ENCODE peak calls at places on chromosome 4, in seven cellular contexts. K, Z, J, Y, E, V and I are unnamed samples.

GRCh38 chr4:137956256-137956655 is 285.9 kb downstream of the SLC7A11 start:
- DNase-seq in K (no peak), Z (no peak), J (no peak), Y (no peak), E (no peak), V (no peak), I (no peak)

GRCh38 chr4:48015678-48016077 is 803 bp downstream of the CNGA1 start:
- DNase-seq in K (no peak), Z (no peak), J (no peak), Y (no peak), E (no peak), V (no peak), I (no peak)

GRCh38 chr4:8192748-8193738 is 6.0 kb upstream of the SH3TC1 start:
- DNase-seq in K (no peak), Z (peak), J (no peak), Y (peak), E (no peak), V (no peak), I (peak)

GRCh38 chr4:185916683-185917082 is 104.7 kb upstream of the SORBS2 start:
- DNase-seq in K (no peak), Z (no peak), J (no peak), Y (no peak), E (no peak), V (no peak), I (no peak)

GRCh38 chr4:89897867-89898266 is 3.2 kb downstream of the MMRN1 start:
- DNase-seq in K (no peak), Z (no peak), J (no peak), Y (no peak), E (no peak), V (no peak), I (no peak)

GRCh38 chr4:108540536-108540935 is 79.8 kb upstream of the RPL34 start:
- DNase-seq in K (no peak), Z (no peak), J (no peak), Y (no peak), E (no peak), V (no peak), I (no peak)

GRCh38 chr4:122798101-122798500 is 28.5 kb upstream of the FGF2 start:
- DNase-seq in K (no peak), Z (no peak), J (no peak), Y (peak), E (no peak), V (no peak), I (peak)

GRCh38 chr4:99091174-99091573 is 2.6 kb upstream of the ADH5 start:
- DNase-seq in K (no peak), Z (no peak), J (no peak), Y (no peak), E (no peak), V (no peak), I (no peak)

GRCh38 chr4:6728320-6729029 is 12.5 kb downstream of the BLOC1S4 start:
- DNase-seq in K (no peak), Z (no peak), J (no peak), Y (no peak), E (no peak), V (no peak), I (no peak)

GRCh38 chr4:71130827-71131603 is 137.6 kb downstream of the DCK start:
- DNase-seq in K (no peak), Z (no peak), J (no peak), Y (peak), E (no peak), V (no peak), I (no peak)

GRCh38 chr4:74931386-74931785 is 1.5 kb upstream of the PARM1 start:
- DNase-seq in K (no peak), Z (no peak), J (no peak), Y (no peak), E (no peak), V (no peak), I (no peak)

GRCh38 chr4:116486401-116486800 is 599.0 kb downstream of the TRAM1L1 start:
- DNase-seq in K (no peak), Z (no peak), J (no peak), Y (no peak), E (no peak), V (no peak), I (no peak)

GRCh38 chr4:4666693-4667642 is 125.1 kb upstream of the STX18 start:
- DNase-seq in K (no peak), Z (no peak), J (no peak), Y (no peak), E (no peak), V (no peak), I (peak)

GRCh38 chr4:74671074-74671698 is 123.1 kb downstream of the BTC start:
- DNase-seq in K (peak), Z (no peak), J (no peak), Y (peak), E (no peak), V (peak), I (peak)

GRCh38 chr4:10736266-10736665 is 51.7 kb upstream of the CLNK start:
- DNase-seq in K (no peak), Z (no peak), J (no peak), Y (no peak), E (no peak), V (no peak), I (no peak)

GRCh38 chr4:17066972-17067371 is 168.5 kb upstream of the LDB2 start:
- DNase-seq in K (no peak), Z (no peak), J (no peak), Y (peak), E (no peak), V (no peak), I (no peak)

GRCh38 chr4:161466321-161466720 is 697.5 kb downstream of the FSTL5 start:
- DNase-seq in K (no peak), Z (no peak), J (no peak), Y (no peak), E (no peak), V (no peak), I (no peak)

GRCh38 chr4:38209654-38210053 is 249.5 kb downstream of the PTTG2 start:
- DNase-seq in K (no peak), Z (no peak), J (no peak), Y (no peak), E (no peak), V (no peak), I (no peak)

GRCh38 chr4:23630110-23630509 is 259.7 kb downstream of the PPARGC1A start:
- DNase-seq in K (no peak), Z (no peak), J (no peak), Y (no peak), E (no peak), V (no peak), I (no peak)

GRCh38 chr4:41369680-41370079 is 113.0 kb downstream of the UCHL1 start:
- DNase-seq in K (no peak), Z (no peak), J (peak), Y (no peak), E (peak), V (no peak), I (no peak)

GRCh38 chr4:155593793-155594192 is 72.9 kb upstream of the GUCY1A1 start:
- DNase-seq in K (no peak), Z (no peak), J (no peak), Y (no peak), E (no peak), V (no peak), I (no peak)

GRCh38 chr4:124810814-124811213 is 98.3 kb upstream of the ANKRD50 start:
- DNase-seq in K (no peak), Z (no peak), J (no peak), Y (no peak), E (no peak), V (no peak), I (no peak)

GRCh38 chr4:16890651-16891050 is 7.8 kb downstream of the LDB2 start:
- DNase-seq in K (no peak), Z (no peak), J (no peak), Y (no peak), E (no peak), V (no peak), I (no peak)